ENCODE peak calls at places on chromosomes 4 and X, in five cellular contexts. I is psoas muscle, Q is cardiac muscle cell, A is thyroid gland, Z is caudate nucleus. U is an unnamed sample.

GRCh38 chr4:64713256-64713840 is 304.1 kb upstream of the TECRL start:
- DNase-seq in I (no peak), Q (peak), A (no peak), Z (no peak), U (no peak)

GRCh38 chr4:140637836-140638235 is 69.1 kb upstream of the UCP1 start:
- DNase-seq in I (no peak), Q (peak), A (no peak), Z (no peak), U (no peak)

GRCh38 chr4:80090101-80090500 is 17.1 kb upstream of the ANTXR2 start:
- DNase-seq in I (no peak), Q (no peak), A (no peak), Z (no peak), U (no peak)

GRCh38 chr4:154490589-154491340 is 834 bp downstream of the DCHS2 start:
- DNase-seq in I (peak), Q (no peak), A (peak), Z (no peak), U (no peak)

GRCh38 chrX:154721155-154721554 is 29.7 kb downstream of the GAB3 start:
- DNase-seq in I (no peak), Q (no peak), A (no peak), Z (no peak), U (no peak)

GRCh38 chr4:119135721-119136121 is at the start of gene MYOZ2:
- DNase-seq in I (no peak), Q (no peak), A (no peak), Z (no peak), U (no peak)

GRCh38 chr4:158347596-158347995 is 137.3 kb downstream of the TMEM144 start:
- DNase-seq in I (no peak), Q (no peak), A (no peak), Z (no peak), U (no peak)

GRCh38 chr4:142579483-142579882 is 266.6 kb downstream of the INPP4B start:
- DNase-seq in I (no peak), Q (no peak), A (no peak), Z (no peak), U (no peak)

DNA sequence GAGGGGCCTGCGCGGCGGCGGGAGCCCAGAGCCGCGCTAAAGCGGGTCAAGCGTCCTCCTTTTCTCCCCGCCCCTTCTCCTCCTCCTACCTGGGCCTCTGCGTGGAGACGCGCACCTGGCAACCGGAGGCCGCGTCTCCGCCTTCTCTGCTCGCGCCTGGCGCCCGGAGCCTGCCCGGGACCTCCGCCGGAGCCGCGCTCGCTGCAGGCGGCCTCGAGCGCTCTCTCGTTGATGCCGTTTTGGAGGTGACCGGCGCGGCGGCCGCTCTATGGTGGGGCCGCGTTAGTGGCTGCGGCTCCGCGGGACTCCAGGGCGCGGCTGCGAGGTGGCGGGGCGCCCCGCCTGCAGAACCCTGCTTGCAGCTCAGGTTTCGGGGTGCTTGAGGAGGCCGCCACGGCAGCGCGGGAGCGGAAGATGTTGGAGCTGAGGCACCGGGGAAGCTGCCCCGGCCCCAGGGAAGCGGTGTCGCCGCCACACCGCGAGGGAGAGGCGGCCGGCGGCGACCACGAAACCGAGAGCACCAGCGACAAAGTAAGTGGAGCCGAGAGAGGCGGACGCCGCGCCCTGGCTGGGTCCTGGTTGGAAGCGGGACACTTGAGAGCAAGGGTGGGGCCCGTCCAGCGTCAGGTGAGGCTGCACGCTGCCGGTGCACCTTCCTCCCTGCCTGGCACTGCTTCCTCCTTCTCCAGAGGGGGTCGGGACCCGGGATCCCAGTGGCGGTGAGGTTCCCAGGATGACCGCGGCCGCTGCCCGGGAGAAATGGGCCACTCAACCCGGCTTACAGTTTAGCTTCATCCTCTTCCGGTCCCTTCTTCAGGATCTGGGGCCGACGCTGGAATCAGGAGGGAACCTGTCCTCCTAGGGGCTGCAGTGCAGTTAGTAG is at the start of gene CDS1:
- DNase-seq in I (peak), Q (no peak), A (peak), Z (peak), U (no peak)
- H3K27ac ChIP-seq in I (no peak), Q (peak), A (peak), Z (peak), U (peak)

GRCh38 chr4:1038948-1039492 is 27.6 kb downstream of the FGFRL1 start:
- DNase-seq in I (no peak), Q (no peak), A (no peak), Z (no peak), U (no peak)

GRCh38 chr4:1040344-1041146 is 29.1 kb downstream of the FGFRL1 start:
- DNase-seq in I (no peak), Q (no peak), A (no peak), Z (no peak), U (no peak)

GRCh38 chr4:1041936-1042330 is 30.5 kb downstream of the FGFRL1 start:
- DNase-seq in I (peak), Q (no peak), A (no peak), Z (no peak), U (no peak)

GRCh38 chr4:1041147-1041935 is 29.9 kb downstream of the FGFRL1 start:
- DNase-seq in I (peak), Q (peak), A (peak), Z (no peak), U (no peak)

DNA sequence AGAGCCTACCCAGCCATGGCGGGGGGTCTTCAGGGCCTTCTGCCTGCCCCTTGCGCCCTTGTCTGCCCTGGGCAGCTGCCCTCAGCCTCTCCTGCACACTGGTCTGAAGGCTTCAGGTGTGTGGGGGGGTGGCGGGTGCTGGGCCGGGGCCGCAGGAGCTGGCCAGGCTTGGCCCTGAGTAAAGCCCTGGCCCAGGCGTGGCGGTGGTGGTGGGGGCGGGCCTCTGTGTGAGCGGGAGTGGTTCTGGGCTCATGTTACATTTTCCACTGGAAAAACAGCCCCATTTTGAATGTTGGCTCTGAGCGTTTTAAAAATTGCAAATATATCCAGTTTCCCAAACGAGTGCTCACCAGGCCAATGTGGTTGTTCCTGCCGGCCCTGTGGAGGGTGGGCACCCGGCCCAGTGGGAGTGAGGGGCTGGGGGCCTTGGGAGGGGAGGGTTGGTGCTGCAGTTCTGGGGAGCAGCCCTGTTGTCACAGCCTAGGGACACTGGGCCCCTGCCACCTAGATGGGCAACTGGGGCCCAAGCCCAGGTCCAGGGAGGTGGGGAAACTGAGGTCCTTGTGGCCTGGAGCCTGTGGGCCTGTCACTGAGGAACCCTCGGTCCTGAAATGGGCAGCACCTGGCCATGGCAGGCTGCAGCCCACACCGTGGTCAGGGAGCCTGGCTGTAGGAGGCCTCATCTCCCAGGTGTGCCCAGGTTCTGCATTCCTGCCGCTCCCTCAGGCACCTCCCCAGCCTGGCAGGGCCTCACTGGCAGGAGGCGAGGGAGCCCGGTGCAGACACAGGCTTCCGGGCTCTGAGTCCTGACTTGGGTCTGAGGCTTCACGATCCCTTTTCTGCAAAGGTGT is 28.3 kb downstream of the FGFRL1 start:
- DNase-seq in I (no peak), Q (peak), A (peak), Z (no peak), U (no peak)
- H3K27ac ChIP-seq in I (no peak), Q (no peak), A (peak), Z (no peak), U (no peak)

DNA sequence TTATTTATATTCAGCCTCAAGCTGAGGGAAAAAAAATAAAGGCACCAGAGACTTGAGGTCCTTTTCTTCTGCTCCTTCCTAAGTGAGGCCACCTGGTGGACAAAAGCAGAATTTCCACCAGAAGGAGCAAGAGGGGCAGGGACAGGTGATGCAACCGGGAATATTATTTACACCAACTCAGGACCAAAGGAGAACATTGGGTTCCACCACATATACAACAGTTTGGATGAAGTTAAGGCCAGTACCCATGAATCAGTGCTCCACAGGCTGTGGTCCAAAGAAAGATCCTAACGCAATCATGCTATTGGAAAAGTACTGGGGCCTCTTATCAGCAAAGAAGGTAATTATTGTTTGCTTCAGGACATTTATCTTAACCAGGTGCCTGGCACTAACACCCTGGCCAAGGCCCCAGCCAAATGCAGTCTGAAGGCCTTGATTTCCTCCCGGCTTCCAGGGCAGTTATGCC is 57.4 kb downstream of the TSC22D3 start:
- DNase-seq in I (peak), Q (peak), A (peak), Z (no peak), U (peak)
- H3K27ac ChIP-seq in I (peak), Q (no peak), A (peak), Z (no peak), U (no peak)

DNA sequence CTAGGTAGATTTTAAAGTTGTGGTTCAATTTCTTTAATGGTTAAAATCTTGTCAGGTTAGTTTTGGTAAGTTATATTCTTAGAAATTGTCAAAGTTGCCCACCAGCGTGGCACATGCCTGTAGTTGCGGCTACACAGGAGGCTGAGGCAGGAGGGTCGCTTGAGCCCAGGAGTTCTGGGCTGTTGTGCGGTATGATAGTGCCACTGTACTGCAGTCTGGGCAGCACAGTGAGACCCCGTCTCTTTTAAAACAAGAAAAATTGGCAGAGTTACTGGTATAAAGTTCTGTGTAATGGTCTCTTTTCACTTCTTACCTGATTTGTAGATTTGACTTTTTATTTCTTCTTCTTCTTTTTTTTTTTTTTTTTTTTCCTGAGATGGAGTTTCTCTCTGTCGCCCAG is 64.4 kb downstream of the FAM193A start:
- DNase-seq in I (no peak), Q (no peak), A (no peak), Z (no peak), U (no peak)
- H3K27ac ChIP-seq in I (peak), Q (no peak), A (no peak), Z (no peak), U (no peak)